ENCODE peak calls at places on chromosomes 2 and 18, in six cellular contexts. U, I, J, C, M and L are unnamed samples.

GRCh38 chr2:76316691-76317090 is 606.0 kb upstream of the GCFC2 start:
- DNase-seq in M (no peak), U (no peak), J (no peak), I (no peak), C (no peak), L (no peak)

GRCh38 chr2:191218292-191218898 is 26.8 kb upstream of the MYO1B start:
- DNase-seq in M (no peak), I (peak), C (no peak), U (peak), J (peak), L (no peak)

GRCh38 chr2:7672685-7673071 is 755.5 kb downstream of the RNF144A start:
- DNase-seq in I (no peak), U (no peak), J (no peak), C (no peak), M (no peak), L (no peak)

GRCh38 chr18:57561728-57562423 is 24.6 kb downstream of the FECH start:
- DNase-seq in M (peak), C (no peak), I (no peak), U (no peak), J (no peak), L (peak)

GRCh38 chr2:169038338-169038757 is 7.2 kb upstream of the ABCB11 start:
- DNase-seq in M (peak), C (no peak), U (no peak), I (no peak), J (no peak), L (no peak)

GRCh38 chr2:240597419-240598181 is 11.1 kb downstream of the CAPN10 start:
- DNase-seq in M (no peak), C (peak), J (no peak), I (no peak), U (no peak), L (no peak)

GRCh38 chr2:60840880-60841279 is 40.5 kb upstream of the REL start:
- DNase-seq in C (no peak), U (no peak), M (no peak), I (no peak), J (no peak), L (no peak)

GRCh38 chr2:33223851-33224250 is 252.6 kb upstream of the RASGRP3 start:
- DNase-seq in J (no peak), C (no peak), I (no peak), M (no peak), U (no peak), L (no peak)

GRCh38 chr2:121489284-121489683 is 41.4 kb upstream of the RNU4ATAC start:
- DNase-seq in M (no peak), C (no peak), J (no peak), I (no peak), U (no peak), L (no peak)

DNA sequence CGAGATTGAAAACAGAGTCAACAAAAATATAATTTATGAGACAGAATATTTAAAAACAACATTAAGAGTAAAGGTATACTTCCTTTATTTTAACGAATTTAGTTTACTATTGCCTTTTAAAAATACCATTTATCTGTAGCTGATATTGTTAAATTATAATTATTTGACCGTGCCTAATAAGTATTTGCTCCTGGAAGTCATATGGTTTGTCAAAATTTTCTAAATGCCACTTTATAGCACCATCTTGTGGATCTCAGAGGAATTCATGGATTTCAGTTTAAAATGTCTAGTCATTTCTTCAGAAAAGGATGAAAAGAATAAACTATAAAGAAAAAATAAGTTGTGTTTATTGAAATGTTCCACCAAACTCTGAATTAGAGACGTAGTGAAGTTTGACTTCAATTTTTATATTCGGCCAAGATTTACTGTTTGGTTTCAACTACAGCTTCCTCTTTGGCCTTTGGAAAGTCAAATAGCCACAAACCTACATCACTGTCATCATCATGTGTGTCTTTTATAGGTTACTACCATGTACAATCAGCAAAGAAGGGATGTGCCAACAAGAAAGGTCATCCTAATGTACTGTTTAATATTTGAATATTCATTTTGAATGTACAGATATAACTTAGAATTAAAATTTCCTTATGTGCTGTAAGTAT is 10.3 kb upstream of the FTCDNL1 start:
- DNase-seq in I (no peak), M (no peak), C (no peak), U (no peak), J (no peak), L (no peak)
- TF ChIP-seq CTCF in I (peak), M (peak), C (peak), U (peak), J (peak), L (peak)

DNA sequence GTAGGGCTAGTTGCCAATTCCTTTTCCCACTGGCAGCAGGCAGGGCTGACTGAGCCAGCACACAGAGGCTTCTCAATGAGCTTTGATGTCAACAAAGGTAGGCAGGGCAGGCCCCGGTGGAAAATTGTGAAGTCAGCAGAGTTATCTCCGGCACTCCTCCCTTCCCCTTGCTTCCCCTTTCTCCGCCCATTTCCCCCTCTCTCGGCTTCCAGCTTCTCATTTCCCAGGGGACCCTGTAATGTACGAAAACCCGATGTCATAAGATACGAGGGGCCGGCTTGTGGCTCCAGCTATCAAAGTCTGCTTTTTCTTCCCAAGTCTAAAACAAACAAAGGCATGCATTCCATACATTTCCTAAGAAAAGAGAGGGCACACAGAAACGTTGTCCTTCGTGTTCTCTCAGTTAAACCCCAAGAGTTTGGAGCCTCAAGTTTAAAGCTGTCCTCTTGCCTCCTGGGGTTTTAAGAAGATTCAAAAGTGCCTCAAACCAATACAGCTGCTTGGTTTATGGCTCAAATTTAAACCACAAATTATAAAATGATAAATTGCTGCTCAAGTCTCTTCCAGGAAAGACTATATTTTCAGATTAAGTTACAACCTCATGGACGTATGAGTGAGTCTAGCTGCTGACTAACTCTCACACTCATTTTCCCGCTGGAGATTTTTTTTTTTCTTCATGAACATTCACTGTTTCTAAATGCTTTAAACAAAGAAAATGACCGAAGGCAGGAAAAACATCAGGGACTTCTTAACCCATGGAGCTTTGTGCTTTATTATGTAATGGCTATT is 27.3 kb upstream of the EML4 start:
- DNase-seq in U (no peak), J (peak), C (no peak), M (no peak), I (peak), L (peak)
- H3K27ac ChIP-seq in U (peak), J (peak), C (no peak), M (peak), I (peak), L (peak)

DNA sequence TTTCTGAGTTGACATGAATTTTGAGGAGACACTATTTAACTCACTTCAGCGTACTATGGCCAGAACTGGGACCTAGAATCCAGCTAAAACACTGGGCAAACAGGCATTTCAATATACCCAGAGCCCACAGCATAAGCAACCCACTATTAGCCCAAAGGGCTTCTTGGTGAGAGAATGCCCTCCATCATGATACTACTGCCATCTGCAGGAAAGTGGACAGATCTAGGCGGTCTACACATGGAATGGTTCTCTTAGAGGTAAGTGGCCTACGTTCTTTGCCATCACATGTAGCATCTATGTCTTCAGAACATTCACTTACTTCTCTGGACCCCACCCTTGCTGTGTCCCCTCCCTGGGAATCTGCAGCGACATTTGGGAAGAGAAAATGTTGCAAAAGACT is 181.3 kb upstream of the LINC00305 start:
- DNase-seq in I (no peak), C (no peak), J (no peak), U (no peak), M (no peak), L (no peak)
- TF ChIP-seq CTCF in I (no peak), C (peak), J (no peak), U (no peak), M (no peak), L (no peak)

GRCh38 chr2:66582364-66582974 is 147.5 kb downstream of the MEIS1 start:
- DNase-seq in U (no peak), M (no peak), I (no peak), C (no peak), J (no peak), L (no peak)
- H3K27ac ChIP-seq in U (peak), M (no peak), I (peak), C (no peak), J (peak), L (no peak)

GRCh38 chr2:200810967-200811335 is 759 bp upstream of the BZW1 start:
- DNase-seq in J (no peak), C (no peak), U (no peak), M (no peak), I (no peak), L (no peak)

GRCh38 chr2:200810252-200810650 is 1.5 kb upstream of the BZW1 start:
- DNase-seq in U (no peak), J (peak), C (no peak), I (peak), M (peak), L (no peak)

GRCh38 chr2:200809506-200810251 is 2.0 kb upstream of the BZW1 start:
- DNase-seq in U (no peak), J (no peak), C (no peak), M (no peak), I (no peak), L (no peak)

GRCh38 chr2:200812122-200813022 is 662 bp downstream of the BZW1 start:
- DNase-seq in J (peak), I (no peak), M (peak), U (peak), C (peak), L (peak)

DNA sequence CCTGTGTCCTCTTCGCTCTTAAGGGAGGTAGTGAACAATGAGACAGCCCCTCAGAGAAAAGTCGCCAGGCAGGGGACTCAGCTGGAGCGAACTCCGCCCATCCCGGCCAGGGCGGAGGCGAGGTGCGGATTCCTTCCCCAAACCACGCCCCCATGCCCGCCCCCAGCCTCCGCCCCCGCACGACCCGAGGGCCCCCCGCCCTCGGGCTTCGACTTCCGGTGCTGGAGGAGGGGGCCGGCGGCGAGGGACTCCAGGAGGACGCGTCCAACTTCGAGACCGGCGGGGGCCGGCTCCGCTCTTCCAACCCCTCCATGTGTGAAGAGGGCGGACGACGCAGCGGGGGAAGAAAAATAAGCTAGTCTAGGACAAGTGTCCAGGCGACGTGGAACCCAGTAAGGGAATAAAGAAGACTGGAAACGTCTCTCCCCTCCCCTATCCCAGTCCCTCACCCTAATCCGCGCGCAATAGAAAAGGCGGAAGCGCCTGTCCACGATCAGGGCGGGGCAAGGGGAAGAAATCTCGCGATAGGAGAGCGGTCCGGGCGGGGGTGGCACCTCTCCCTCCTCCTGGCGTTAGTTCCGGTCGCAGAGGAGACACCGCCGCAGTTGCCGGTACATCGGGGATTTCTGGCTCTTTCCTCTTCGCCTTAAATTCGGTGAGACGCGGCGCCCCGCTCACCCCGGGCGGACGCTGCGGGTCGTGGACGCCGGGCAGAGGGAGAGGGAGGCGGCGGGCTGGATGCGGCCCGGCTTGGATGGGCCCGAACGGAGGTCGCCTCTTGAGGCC is at the start of gene BZW1:
- DNase-seq in M (peak), J (peak), I (peak), U (peak), C (peak), L (peak)
- TF ChIP-seq CTCF in M (no peak), J (no peak), I (no peak), U (no peak), C (peak), L (no peak)

GRCh38 chr18:24987271-24987932 is 364.6 kb downstream of the ZNF521 start:
- DNase-seq in J (no peak), M (no peak), I (no peak), C (no peak), U (no peak), L (no peak)
- H3K27ac ChIP-seq in J (no peak), M (no peak), I (no peak), C (no peak), U (peak), L (no peak)

GRCh38 chr2:148918554-148918953 is 43.5 kb downstream of the KIF5C start:
- DNase-seq in M (no peak), C (no peak), I (no peak), J (no peak), U (no peak), L (no peak)

GRCh38 chr2:148922776-148923175 is 47.7 kb downstream of the KIF5C start:
- DNase-seq in U (no peak), J (no peak), C (no peak), I (no peak), M (peak), L (no peak)

GRCh38 chr2:148914463-148914862 is 39.4 kb downstream of the KIF5C start:
- DNase-seq in J (no peak), C (no peak), I (no peak), M (no peak), U (no peak), L (no peak)

GRCh38 chr2:148917431-148917830 is 42.4 kb downstream of the KIF5C start:
- DNase-seq in C (no peak), M (no peak), I (no peak), J (no peak), U (no peak), L (no peak)
- TF ChIP-seq CTCF in C (no peak), M (no peak), I (no peak), J (no peak), U (no peak), L (no peak)